ENCODE peak calls at places on chromosomes 16 and 17, in seven cellular contexts. One of them, this sample, is unnamed.
A peak's percentile ranks its signal among the peaks of the same experiment; 100 is the strongest.

GRCh38 chr17:75012320-75013076 is at the start of gene MRPL58:
- DNase-seq in cardiac muscle cell: peak; percentile 92
- DNase-seq in H7: peak; percentile 97
- DNase-seq in H9: peak; percentile 97
- DNase-seq in activated T-cell treated with anti-CD3 and anti-CD28 coated beads for 1 hour: peak; percentile 65
- DNase-seq in psoas muscle: peak; percentile 92
- DNase-seq in ecto neural progenitor cell: peak; percentile 97
- DNase-seq in this sample: peak; percentile 94

GRCh38 chr16:54055864-54056263 is 230.7 kb downstream of the IRX3 start:
- DNase-seq in psoas muscle: no peak
- DNase-seq in cardiac muscle cell: no peak
- DNase-seq in H9: no peak
- DNase-seq in ecto neural progenitor cell: no peak
- DNase-seq in H7: no peak
- DNase-seq in activated T-cell treated with anti-CD3 and anti-CD28 coated beads for 1 hour: no peak
- DNase-seq in this sample: no peak

GRCh38 chr17:40315678-40316570 is 6.9 kb downstream of the RARA start:
- DNase-seq in cardiac muscle cell: no peak
- DNase-seq in ecto neural progenitor cell: peak; percentile 49
- DNase-seq in activated T-cell treated with anti-CD3 and anti-CD28 coated beads for 1 hour: no peak
- DNase-seq in H9: no peak
- DNase-seq in H7: peak; percentile 62
- DNase-seq in psoas muscle: peak; percentile 54
- DNase-seq in this sample: peak; percentile 26

GRCh38 chr16:82082543-82083244 is 47.6 kb downstream of the HSD17B2 start:
- DNase-seq in H9: no peak
- DNase-seq in cardiac muscle cell: no peak
- DNase-seq in ecto neural progenitor cell: no peak
- DNase-seq in activated T-cell treated with anti-CD3 and anti-CD28 coated beads for 1 hour: no peak
- DNase-seq in H7: no peak
- DNase-seq in psoas muscle: no peak
- DNase-seq in this sample: no peak

GRCh38 chr16:20901441-20902112 is 1.0 kb downstream of the LYRM1 start:
- DNase-seq in H7: peak; percentile 57
- DNase-seq in activated T-cell treated with anti-CD3 and anti-CD28 coated beads for 1 hour: no peak
- DNase-seq in ecto neural progenitor cell: peak; percentile 69
- DNase-seq in cardiac muscle cell: peak; percentile 67
- DNase-seq in psoas muscle: peak; percentile 67
- DNase-seq in H9: peak; percentile 57
- DNase-seq in this sample: peak; percentile 80

GRCh38 chr16:2451851-2452320 is 8.0 kb upstream of the TEDC2 start:
- DNase-seq in H7: no peak
- DNase-seq in cardiac muscle cell: no peak
- DNase-seq in psoas muscle: no peak
- DNase-seq in activated T-cell treated with anti-CD3 and anti-CD28 coated beads for 1 hour: no peak
- DNase-seq in ecto neural progenitor cell: no peak
- DNase-seq in H9: no peak
- DNase-seq in this sample: no peak

GRCh38 chr16:66973716-66974115 is 12.7 kb downstream of the CES3 start:
- DNase-seq in psoas muscle: no peak
- DNase-seq in H9: no peak
- DNase-seq in activated T-cell treated with anti-CD3 and anti-CD28 coated beads for 1 hour: no peak
- DNase-seq in H7: no peak
- DNase-seq in cardiac muscle cell: no peak
- DNase-seq in ecto neural progenitor cell: no peak
- DNase-seq in this sample: no peak

GRCh38 chr17:2962236-2962635 is 101.2 kb downstream of the OR1D5 start:
- DNase-seq in activated T-cell treated with anti-CD3 and anti-CD28 coated beads for 1 hour: no peak
- DNase-seq in H9: peak; percentile 30
- DNase-seq in cardiac muscle cell: no peak
- DNase-seq in psoas muscle: no peak
- DNase-seq in ecto neural progenitor cell: no peak
- DNase-seq in H7: no peak
- DNase-seq in this sample: no peak

GRCh38 chr17:55444471-55445441 is 23.1 kb upstream of the MMD start:
- DNase-seq in cardiac muscle cell: no peak
- DNase-seq in psoas muscle: no peak
- DNase-seq in H7: no peak
- DNase-seq in H9: no peak
- DNase-seq in ecto neural progenitor cell: no peak
- DNase-seq in activated T-cell treated with anti-CD3 and anti-CD28 coated beads for 1 hour: no peak
- DNase-seq in this sample: no peak

This sample was measured in aorta.